ENCODE peak calls at places on chromosome X, in six cellular contexts. Q, F, H, R, B and M are unnamed samples.

GRCh38 chrX:122363112-122363511 is 821.0 kb upstream of the GRIA3 start:
- DNase-seq in Q (no peak), F (no peak), H (no peak), R (no peak), B (no peak), M (no peak)

GRCh38 chrX:136030357-136031225 is 45.4 kb downstream of the SLC9A6 start:
- DNase-seq in Q (peak; percentile 67), F (peak; percentile 3), H (no peak), R (no peak), B (no peak), M (no peak)

GRCh38 chrX:1165535-1166196 is 46.8 kb downstream of the CRLF2 start:
- DNase-seq in Q (no peak), F (peak; percentile 38), H (peak; percentile 18), R (no peak), B (no peak), M (no peak)

GRCh38 chrX:135275973-135276372 is 24.1 kb downstream of the ETDA start:
- DNase-seq in Q (no peak), F (no peak), H (no peak), R (no peak), B (no peak), M (no peak)

GRCh38 chrX:146433771-146434170 is 375.8 kb upstream of the CXorf51B start:
- DNase-seq in Q (no peak), F (no peak), H (no peak), R (no peak), B (no peak), M (no peak)

GRCh38 chrX:11781133-11781532 is 23.1 kb downstream of the MSL3 start:
- DNase-seq in Q (no peak), F (no peak), H (no peak), R (no peak), B (no peak), M (no peak)

GRCh38 chrX:52934704-52935468 is 23.4 kb downstream of the FAM156A start:
- DNase-seq in Q (peak; percentile 91), F (peak; percentile 89), H (peak; percentile 92), R (peak; percentile 86), B (peak; percentile 90), M (peak; percentile 90)

GRCh38 chrX:39856472-39857121 is 241.2 kb downstream of the BCOR start:
- DNase-seq in Q (no peak), F (no peak), H (no peak), R (no peak), B (no peak), M (no peak)

GRCh38 chrX:136141569-136141968 is 5.8 kb upstream of the FHL1 start:
- DNase-seq in Q (no peak), F (no peak), H (no peak), R (no peak), B (no peak), M (no peak)

GRCh38 chrX:23907106-23907495 is 637 bp downstream of the APOO start:
- DNase-seq in Q (no peak), F (peak; percentile 54), H (no peak), R (no peak), B (no peak), M (no peak)

GRCh38 chrX:106302304-106302703 is 134.2 kb downstream of the PWWP3B start:
- DNase-seq in Q (no peak), F (no peak), H (no peak), R (no peak), B (no peak), M (no peak)

GRCh38 chrX:1264556-1264955 is 4.1 kb upstream of the CSF2RA start:
- DNase-seq in Q (no peak), F (no peak), H (no peak), R (no peak), B (no peak), M (no peak)

GRCh38 chrX:136209016-136209738 is 42.0 kb downstream of the MAP7D3 start:
- DNase-seq in Q (peak; percentile 38), F (peak; percentile 33), H (peak; percentile 48), R (peak; percentile 13), B (no peak), M (peak; percentile 37)

GRCh38 chrX:10685923-10686595 is 65.7 kb upstream of the MID1 start:
- DNase-seq in Q (no peak), F (no peak), H (no peak), R (no peak), B (no peak), M (no peak)

GRCh38 chrX:119618439-119618838 is 12.2 kb upstream of the NKRF start:
- DNase-seq in Q (peak; percentile 16), F (no peak), H (no peak), R (no peak), B (no peak), M (peak; percentile 45)

GRCh38 chrX:97326456-97326855 is 442.7 kb downstream of the RPA4 start:
- DNase-seq in Q (no peak), F (no peak), H (no peak), R (no peak), B (no peak), M (peak; percentile 51)

GRCh38 chrX:39981946-39982345 is 115.8 kb downstream of the BCOR start:
- DNase-seq in Q (no peak), F (no peak), H (no peak), R (no peak), B (no peak), M (no peak)

GRCh38 chrX:41889317-41890025 is 33.9 kb downstream of the CASK start:
- DNase-seq in Q (no peak), F (no peak), H (no peak), R (no peak), B (no peak), M (no peak)

GRCh38 chrX:115344885-115345653 is 55.6 kb downstream of the LUZP4 start:
- DNase-seq in Q (peak; percentile 80), F (peak; percentile 94), H (peak; percentile 90), R (no peak), B (peak; percentile 74), M (no peak)

GRCh38 chrX:120365320-120365719 is 3.4 kb downstream of the ATP1B4 start:
- DNase-seq in Q (peak; percentile 37), F (peak; percentile 71), H (peak; percentile 41), R (peak; percentile 17), B (peak; percentile 13), M (peak; percentile 69)

GRCh38 chrX:82585868-82586267 is 922.2 kb upstream of the POU3F4 start:
- DNase-seq in Q (no peak), F (no peak), H (no peak), R (no peak), B (no peak), M (no peak)

GRCh38 chrX:38600089-38600755 is 38.9 kb downstream of the TSPAN7 start:
- DNase-seq in Q (no peak), F (no peak), H (no peak), R (no peak), B (no peak), M (no peak)

GRCh38 chrX:9816094-9816700 is 30.0 kb downstream of the SHROOM2 start:
- DNase-seq in Q (no peak), F (no peak), H (no peak), R (no peak), B (no peak), M (no peak)

GRCh38 chrX:17226736-17227135 is 148.3 kb upstream of the NHS start:
- DNase-seq in Q (no peak), F (no peak), H (no peak), R (no peak), B (no peak), M (no peak)

GRCh38 chrX:40893251-40893910 is 158.0 kb upstream of the MED14 start:
- DNase-seq in Q (no peak), F (no peak), H (no peak), R (no peak), B (no peak), M (no peak)

GRCh38 chrX:154458116-154458953 is at the start of gene PLXNA3:
- DNase-seq in Q (peak; percentile 54), F (peak; percentile 65), H (no peak), R (peak; percentile 70), B (peak; percentile 20), M (peak; percentile 39)

GRCh38 chrX:153791104-153791852 is 2.9 kb downstream of the IDH3G start:
- DNase-seq in Q (no peak), F (no peak), H (no peak), R (no peak), B (no peak), M (no peak)

GRCh38 chrX:125203737-125204578 is 115.7 kb upstream of the TEX13C start:
- DNase-seq in Q (peak; percentile 32), F (peak; percentile 56), H (no peak), R (no peak), B (peak; percentile 68), M (no peak)